ENCODE peak calls at places on chromosomes 4 and X, in eight cellular contexts. Y, W, J, X, G, U, C and P are unnamed samples.

GRCh38 chrX:40550069-40550468 is 30.7 kb upstream of the ATP6AP2 start:
- DNase-seq in W (no peak), U (no peak), C (no peak), Y (no peak), X (peak; percentile 1), J (peak; percentile 52), G (no peak), P (no peak)

GRCh38 chr4:4364061-4364460 is 22.8 kb upstream of the NSG1 start:
- DNase-seq in J (no peak), W (no peak), X (no peak), G (no peak), C (no peak), U (no peak), Y (no peak), P (no peak)

GRCh38 chr4:189809885-189810284 is 130.8 kb upstream of the FRG1 start:
- DNase-seq in W (no peak), Y (no peak), G (no peak), J (no peak), U (no peak), C (no peak), X (no peak), P (no peak)

GRCh38 chr4:73721419-73721818 is 18.9 kb upstream of the CXCL8 start:
- DNase-seq in U (no peak), G (no peak), C (peak; percentile 39), W (peak; percentile 77), J (no peak), Y (no peak), X (no peak), P (no peak)

GRCh38 chr4:13597604-13598003 is 29.9 kb downstream of the BOD1L1 start:
- DNase-seq in X (no peak), C (no peak), G (no peak), J (no peak), U (no peak), Y (no peak), W (no peak), P (no peak)

GRCh38 chrX:13721819-13722527 is 12.4 kb downstream of the TRAPPC2 start:
- DNase-seq in X (peak; percentile 43), Y (no peak), C (no peak), J (no peak), G (no peak), W (no peak), U (peak; percentile 31), P (no peak)

GRCh38 chrX:119687661-119688413 is 5.1 kb downstream of the SEPTIN6 start:
- DNase-seq in Y (no peak), U (no peak), C (no peak), X (no peak), G (no peak), W (no peak), J (no peak), P (no peak)

GRCh38 chrX:22389544-22390243 is 117.0 kb downstream of the CBLL2 start:
- DNase-seq in Y (no peak), J (no peak), U (peak; percentile 26), W (peak; percentile 43), X (peak; percentile 52), G (no peak), C (peak; percentile 49), P (no peak)

GRCh38 chr4:13173974-13174373 is 310.2 kb downstream of the RAB28 start:
- DNase-seq in G (no peak), W (no peak), Y (no peak), U (no peak), C (no peak), J (no peak), X (no peak), P (no peak)

GRCh38 chrX:3449287-3449686 is 102.8 kb upstream of the MXRA5 start:
- DNase-seq in G (no peak), Y (no peak), C (no peak), W (peak; percentile 31), U (no peak), X (no peak), J (no peak), P (no peak)

GRCh38 chr4:108188770-108189169 is 20.0 kb upstream of the LEF1 start:
- DNase-seq in X (peak; percentile 31), U (no peak), W (no peak), Y (no peak), G (no peak), J (no peak), C (no peak), P (no peak)

GRCh38 chr4:165720411-165721082 is 152.5 kb upstream of the TLL1 start:
- DNase-seq in X (no peak), G (no peak), J (no peak), C (no peak), Y (no peak), W (no peak), U (no peak), P (no peak)

GRCh38 chr4:114879916-114880315 is 233.5 kb downstream of the NDST4 start:
- DNase-seq in U (no peak), Y (no peak), G (no peak), X (peak; percentile 5), W (no peak), C (no peak), J (no peak), P (no peak)

GRCh38 chr4:30948653-30949052 is 228.5 kb downstream of the PCDH7 start:
- DNase-seq in Y (no peak), X (no peak), G (no peak), W (peak; percentile 7), U (no peak), J (no peak), C (peak; percentile 46), P (no peak)

GRCh38 chr4:153785830-153786721 is 2.8 kb downstream of the SFRP2 start:
- DNase-seq in C (no peak), W (no peak), G (no peak), U (no peak), Y (no peak), X (peak; percentile 54), J (no peak), P (peak; percentile 10)

GRCh38 chr4:53116959-53117358 is 248.9 kb downstream of the SCFD2 start:
- DNase-seq in W (no peak), C (peak; percentile 46), J (no peak), G (no peak), U (peak; percentile 36), X (no peak), Y (no peak), P (no peak)

GRCh38 chr4:90445380-90445779 is 318.2 kb downstream of the CCSER1 start:
- DNase-seq in J (no peak), X (no peak), W (no peak), Y (no peak), U (no peak), C (peak; percentile 77), G (no peak), P (no peak)

GRCh38 chrX:9539611-9540387 is 74.9 kb downstream of the TBL1X start:
- DNase-seq in G (no peak), X (no peak), C (no peak), W (no peak), J (no peak), Y (no peak), U (no peak), P (no peak)

GRCh38 chrX:8304668-8305067 is 133.6 kb upstream of the VCX2 start:
- DNase-seq in X (peak; percentile 1), C (peak; percentile 33), W (no peak), Y (no peak), G (no peak), U (no peak), J (no peak), P (no peak)

GRCh38 chrX:44669626-44670025 is 127.0 kb upstream of the FUNDC1 start:
- DNase-seq in J (no peak), G (no peak), Y (no peak), U (no peak), C (no peak), W (no peak), X (no peak), P (no peak)

GRCh38 chrX:74009041-74009440 is 294.9 kb upstream of the ZCCHC13 start:
- DNase-seq in G (no peak), W (no peak), Y (no peak), C (no peak), J (no peak), U (no peak), X (no peak), P (no peak)

GRCh38 chr4:138632856-138633255 is 382.7 kb upstream of the NOCT start:
- DNase-seq in W (no peak), U (no peak), Y (no peak), J (no peak), X (no peak), G (no peak), C (no peak), P (no peak)

GRCh38 chr4:151962138-151962845 is 201.5 kb upstream of the GATB start:
- DNase-seq in W (no peak), J (no peak), Y (no peak), X (no peak), U (no peak), C (peak; percentile 15), G (no peak), P (no peak)

GRCh38 chr4:88591787-88592599 is at the start of gene HERC3:
- DNase-seq in J (peak; percentile 98), X (peak; percentile 96), U (peak; percentile 97), W (peak; percentile 70), G (no peak), C (peak; percentile 74), Y (peak; percentile 72), P (no peak)

GRCh38 chr4:176906693-176907092 is 114.0 kb upstream of the VEGFC start:
- DNase-seq in W (no peak), X (no peak), C (no peak), G (no peak), U (no peak), J (no peak), Y (no peak), P (no peak)

GRCh38 chr4:48958582-48958981 is 27.5 kb upstream of the CWH43 start:
- DNase-seq in W (no peak), X (no peak), J (no peak), U (no peak), G (no peak), C (no peak), Y (no peak), P (no peak)